ENCODE peak calls at places on chromosomes 6 and 20, in seven cellular contexts. One of them, this sample, is unnamed.
A peak's percentile ranks its signal among the peaks of the same experiment; 100 is the strongest.

GRCh38 chr6:142680308-142680707 is 264.7 kb downstream of the HIVEP2 start:
- DNase-seq in CD8-positive, alpha-beta memory T cell: no peak
- DNase-seq in germinal center: no peak
- DNase-seq in stomach: no peak
- DNase-seq in memory B cell: no peak
- DNase-seq in G401: no peak
- DNase-seq in posterior cingulate gyrus: no peak
- DNase-seq in this sample: no peak

GRCh38 chr6:10759312-10759839 is 11.8 kb downstream of the TMEM14B start:
- DNase-seq in CD8-positive, alpha-beta memory T cell: no peak
- DNase-seq in germinal center: peak; percentile 19
- DNase-seq in stomach: no peak
- DNase-seq in memory B cell: no peak
- DNase-seq in G401: peak; percentile 55
- DNase-seq in posterior cingulate gyrus: no peak
- DNase-seq in this sample: peak; percentile 67

GRCh38 chr6:35643162-35643535 is 45.6 kb downstream of the FKBP5 start:
- DNase-seq in CD8-positive, alpha-beta memory T cell: no peak
- DNase-seq in germinal center: no peak
- DNase-seq in stomach: no peak
- DNase-seq in memory B cell: no peak
- DNase-seq in G401: no peak
- DNase-seq in posterior cingulate gyrus: no peak
- DNase-seq in this sample: no peak

GRCh38 chr6:42629845-42630244 is 66.0 kb downstream of the UBR2 start:
- DNase-seq in CD8-positive, alpha-beta memory T cell: no peak
- DNase-seq in germinal center: no peak
- DNase-seq in stomach: no peak
- DNase-seq in memory B cell: no peak
- DNase-seq in G401: no peak
- DNase-seq in posterior cingulate gyrus: no peak
- DNase-seq in this sample: no peak

GRCh38 chr6:12232339-12232738 is 57.8 kb upstream of the EDN1 start:
- DNase-seq in CD8-positive, alpha-beta memory T cell: no peak
- DNase-seq in germinal center: no peak
- DNase-seq in stomach: no peak
- DNase-seq in memory B cell: no peak
- DNase-seq in G401: no peak
- DNase-seq in posterior cingulate gyrus: no peak
- DNase-seq in this sample: peak; percentile 61

GRCh38 chr6:154410619-154411044 is 54.0 kb upstream of the IPCEF1 start:
- DNase-seq in CD8-positive, alpha-beta memory T cell: no peak
- DNase-seq in germinal center: no peak
- DNase-seq in stomach: no peak
- DNase-seq in memory B cell: no peak
- DNase-seq in G401: no peak
- DNase-seq in posterior cingulate gyrus: no peak
- DNase-seq in this sample: peak; percentile 96

GRCh38 chr20:19827818-19828217 is 69.8 kb downstream of the RIN2 start:
- DNase-seq in CD8-positive, alpha-beta memory T cell: no peak
- DNase-seq in germinal center: peak; percentile 72
- DNase-seq in stomach: no peak
- DNase-seq in memory B cell: no peak
- DNase-seq in G401: no peak
- DNase-seq in posterior cingulate gyrus: no peak
- DNase-seq in this sample: no peak

GRCh38 chr6:1575213-1576041 is 34.3 kb upstream of the FOXC1 start:
- DNase-seq in CD8-positive, alpha-beta memory T cell: no peak
- DNase-seq in germinal center: no peak
- DNase-seq in stomach: no peak
- DNase-seq in memory B cell: no peak
- DNase-seq in G401: peak; percentile 65
- DNase-seq in posterior cingulate gyrus: no peak
- DNase-seq in this sample: no peak

GRCh38 chr6:82362868-82363267 is 749 bp upstream of the TPBG start:
- DNase-seq in CD8-positive, alpha-beta memory T cell: no peak
- DNase-seq in germinal center: no peak
- DNase-seq in stomach: no peak
- DNase-seq in memory B cell: no peak
- DNase-seq in G401: no peak
- DNase-seq in posterior cingulate gyrus: no peak
- DNase-seq in this sample: peak; percentile 91

GRCh38 chr6:16806363-16806762 is 45.1 kb upstream of the ATXN1 start:
- DNase-seq in CD8-positive, alpha-beta memory T cell: no peak
- DNase-seq in germinal center: no peak
- DNase-seq in stomach: no peak
- DNase-seq in memory B cell: no peak
- DNase-seq in G401: no peak
- DNase-seq in posterior cingulate gyrus: no peak
- DNase-seq in this sample: no peak

GRCh38 chr6:95286874-95287273 is 290.5 kb upstream of the MANEA start:
- DNase-seq in CD8-positive, alpha-beta memory T cell: no peak
- DNase-seq in germinal center: no peak
- DNase-seq in stomach: no peak
- DNase-seq in memory B cell: no peak
- DNase-seq in G401: no peak
- DNase-seq in posterior cingulate gyrus: no peak
- DNase-seq in this sample: no peak

GRCh38 chr6:79079425-79080130 is 1.5 kb upstream of the PHIP start:
- DNase-seq in CD8-positive, alpha-beta memory T cell: no peak
- DNase-seq in germinal center: no peak
- DNase-seq in stomach: no peak
- DNase-seq in memory B cell: no peak
- DNase-seq in G401: peak; percentile 70
- DNase-seq in posterior cingulate gyrus: no peak
- DNase-seq in this sample: no peak

GRCh38 chr6:143060806-143061596 is at the start of gene AIG1:
- DNase-seq in CD8-positive, alpha-beta memory T cell: peak; percentile 54
- DNase-seq in germinal center: peak; percentile 35
- DNase-seq in stomach: no peak
- DNase-seq in memory B cell: peak; percentile 63
- DNase-seq in G401: peak; percentile 75
- DNase-seq in posterior cingulate gyrus: peak; percentile 38
- DNase-seq in this sample: no peak

GRCh38 chr6:26537160-26537845 is 863 bp upstream of the HMGN4 start:
- DNase-seq in CD8-positive, alpha-beta memory T cell: peak; percentile 82
- DNase-seq in germinal center: peak; percentile 75
- DNase-seq in stomach: peak; percentile 89
- DNase-seq in memory B cell: peak; percentile 89
- DNase-seq in G401: peak; percentile 96
- DNase-seq in posterior cingulate gyrus: peak; percentile 76
- DNase-seq in this sample: peak; percentile 81

GRCh38 chr20:50039706-50040431 is 57.1 kb downstream of the SNAI1 start:
- DNase-seq in CD8-positive, alpha-beta memory T cell: no peak
- DNase-seq in germinal center: no peak
- DNase-seq in stomach: no peak
- DNase-seq in memory B cell: no peak
- DNase-seq in G401: no peak
- DNase-seq in posterior cingulate gyrus: no peak
- DNase-seq in this sample: no peak

GRCh38 chr6:170449835-170450753 is 103.0 kb downstream of the PSMB1 start:
- DNase-seq in CD8-positive, alpha-beta memory T cell: no peak
- DNase-seq in germinal center: no peak
- DNase-seq in stomach: no peak
- DNase-seq in memory B cell: no peak
- DNase-seq in G401: no peak
- DNase-seq in posterior cingulate gyrus: no peak
- DNase-seq in this sample: no peak

GRCh38 chr6:112037783-112038216 is 16.1 kb upstream of the CCN6 start:
- DNase-seq in CD8-positive, alpha-beta memory T cell: no peak
- DNase-seq in germinal center: no peak
- DNase-seq in stomach: peak; percentile 28
- DNase-seq in memory B cell: no peak
- DNase-seq in G401: no peak
- DNase-seq in posterior cingulate gyrus: peak; percentile 27
- DNase-seq in this sample: peak; percentile 92

GRCh38 chr6:119148825-119149525 is 70.5 kb upstream of the FAM184A start:
- DNase-seq in CD8-positive, alpha-beta memory T cell: no peak
- DNase-seq in germinal center: no peak
- DNase-seq in stomach: no peak
- DNase-seq in memory B cell: no peak
- DNase-seq in G401: no peak
- DNase-seq in posterior cingulate gyrus: no peak
- DNase-seq in this sample: no peak

GRCh38 chr6:156189714-156190113 is 587.5 kb upstream of the ARID1B start:
- DNase-seq in CD8-positive, alpha-beta memory T cell: no peak
- DNase-seq in germinal center: no peak
- DNase-seq in stomach: no peak
- DNase-seq in memory B cell: no peak
- DNase-seq in G401: no peak
- DNase-seq in posterior cingulate gyrus: no peak
- DNase-seq in this sample: no peak

GRCh38 chr6:42564496-42564890 is 664 bp downstream of the UBR2 start:
- DNase-seq in CD8-positive, alpha-beta memory T cell: no peak
- DNase-seq in germinal center: no peak
- DNase-seq in stomach: peak; percentile 55
- DNase-seq in memory B cell: no peak
- DNase-seq in G401: no peak
- DNase-seq in posterior cingulate gyrus: no peak
- DNase-seq in this sample: no peak

GRCh38 chr20:24804481-24805206 is 144.4 kb upstream of the CST7 start:
- DNase-seq in CD8-positive, alpha-beta memory T cell: no peak
- DNase-seq in germinal center: no peak
- DNase-seq in stomach: no peak
- DNase-seq in memory B cell: no peak
- DNase-seq in G401: no peak
- DNase-seq in posterior cingulate gyrus: no peak
- DNase-seq in this sample: no peak

GRCh38 chr20:44720617-44720993 is 5.4 kb downstream of the CCN5 start:
- DNase-seq in CD8-positive, alpha-beta memory T cell: no peak
- DNase-seq in germinal center: no peak
- DNase-seq in stomach: no peak
- DNase-seq in memory B cell: no peak
- DNase-seq in G401: peak; percentile 50
- DNase-seq in posterior cingulate gyrus: no peak
- DNase-seq in this sample: no peak

GRCh38 chr20:44650777-44651493 is 564 bp downstream of the ADA start:
- DNase-seq in CD8-positive, alpha-beta memory T cell: peak; percentile 22
- DNase-seq in germinal center: no peak
- DNase-seq in stomach: no peak
- DNase-seq in memory B cell: no peak
- DNase-seq in G401: no peak
- DNase-seq in posterior cingulate gyrus: no peak
- DNase-seq in this sample: no peak

GRCh38 chr6:49332781-49333180 is 130.3 kb downstream of the MMUT start:
- DNase-seq in CD8-positive, alpha-beta memory T cell: no peak
- DNase-seq in germinal center: no peak
- DNase-seq in stomach: no peak
- DNase-seq in memory B cell: no peak
- DNase-seq in G401: no peak
- DNase-seq in posterior cingulate gyrus: no peak
- DNase-seq in this sample: no peak

GRCh38 chr6:168319279-168320051 is at the start of gene DACT2:
- DNase-seq in CD8-positive, alpha-beta memory T cell: no peak
- DNase-seq in germinal center: no peak
- DNase-seq in stomach: no peak
- DNase-seq in memory B cell: no peak
- DNase-seq in G401: no peak
- DNase-seq in posterior cingulate gyrus: no peak
- DNase-seq in this sample: no peak

GRCh38 chr20:32589256-32589655 is 4.1 kb upstream of the NOL4L start:
- DNase-seq in CD8-positive, alpha-beta memory T cell: no peak
- DNase-seq in germinal center: no peak
- DNase-seq in stomach: no peak
- DNase-seq in memory B cell: no peak
- DNase-seq in G401: no peak
- DNase-seq in posterior cingulate gyrus: no peak
- DNase-seq in this sample: no peak

GRCh38 chr6:163780993-163781392 is 366.5 kb downstream of the QKI start:
- DNase-seq in CD8-positive, alpha-beta memory T cell: no peak
- DNase-seq in germinal center: no peak
- DNase-seq in stomach: no peak
- DNase-seq in memory B cell: no peak
- DNase-seq in G401: no peak
- DNase-seq in posterior cingulate gyrus: no peak
- DNase-seq in this sample: no peak

GRCh38 chr6:88662163-88662580 is 301.2 kb downstream of the RNGTT start:
- DNase-seq in CD8-positive, alpha-beta memory T cell: no peak
- DNase-seq in germinal center: no peak
- DNase-seq in stomach: peak; percentile 36
- DNase-seq in memory B cell: no peak
- DNase-seq in G401: no peak
- DNase-seq in posterior cingulate gyrus: no peak
- DNase-seq in this sample: no peak

GRCh38 chr20:64065973-64066341 is 3.0 kb downstream of the TCEA2 start:
- DNase-seq in CD8-positive, alpha-beta memory T cell: peak; percentile 24
- DNase-seq in germinal center: no peak
- DNase-seq in stomach: no peak
- DNase-seq in memory B cell: peak; percentile 64
- DNase-seq in G401: no peak
- DNase-seq in posterior cingulate gyrus: no peak
- DNase-seq in this sample: peak; percentile 37

GRCh38 chr6:167153523-167153959 is 4.2 kb downstream of the GPR31 start:
- DNase-seq in CD8-positive, alpha-beta memory T cell: no peak
- DNase-seq in germinal center: peak; percentile 53
- DNase-seq in stomach: no peak
- DNase-seq in memory B cell: peak; percentile 70
- DNase-seq in G401: no peak
- DNase-seq in posterior cingulate gyrus: no peak
- DNase-seq in this sample: no peak

GRCh38 chr6:153312633-153313032 is 181.6 kb upstream of the RGS17 start:
- DNase-seq in CD8-positive, alpha-beta memory T cell: peak; percentile 6
- DNase-seq in germinal center: peak; percentile 5
- DNase-seq in stomach: peak; percentile 67
- DNase-seq in memory B cell: no peak
- DNase-seq in G401: peak; percentile 29
- DNase-seq in posterior cingulate gyrus: no peak
- DNase-seq in this sample: peak; percentile 2

GRCh38 chr20:23585808-23586734 is 17.8 kb upstream of the CST9L start:
- DNase-seq in CD8-positive, alpha-beta memory T cell: no peak
- DNase-seq in germinal center: no peak
- DNase-seq in stomach: no peak
- DNase-seq in memory B cell: no peak
- DNase-seq in G401: no peak
- DNase-seq in posterior cingulate gyrus: no peak
- DNase-seq in this sample: no peak

GRCh38 chr6:158653577-158654354 is 3.9 kb downstream of the SYTL3 start:
- DNase-seq in CD8-positive, alpha-beta memory T cell: peak; percentile 78
- DNase-seq in germinal center: no peak
- DNase-seq in stomach: peak; percentile 61
- DNase-seq in memory B cell: peak; percentile 43
- DNase-seq in G401: no peak
- DNase-seq in posterior cingulate gyrus: no peak
- DNase-seq in this sample: no peak

GRCh38 chr6:131946992-131947955 is 3.9 kb downstream of the CCN2 start:
- DNase-seq in CD8-positive, alpha-beta memory T cell: no peak
- DNase-seq in germinal center: no peak
- DNase-seq in stomach: no peak
- DNase-seq in memory B cell: no peak
- DNase-seq in G401: no peak
- DNase-seq in posterior cingulate gyrus: no peak
- DNase-seq in this sample: peak; percentile 63

GRCh38 chr6:125714431-125715090 is 34.9 kb upstream of the HEY2 start:
- DNase-seq in CD8-positive, alpha-beta memory T cell: no peak
- DNase-seq in germinal center: no peak
- DNase-seq in stomach: no peak
- DNase-seq in memory B cell: no peak
- DNase-seq in G401: no peak
- DNase-seq in posterior cingulate gyrus: no peak
- DNase-seq in this sample: no peak

GRCh38 chr6:24522090-24522820 is 27.5 kb downstream of the ALDH5A1 start:
- DNase-seq in CD8-positive, alpha-beta memory T cell: no peak
- DNase-seq in germinal center: peak; percentile 69
- DNase-seq in stomach: no peak
- DNase-seq in memory B cell: peak; percentile 59
- DNase-seq in G401: no peak
- DNase-seq in posterior cingulate gyrus: no peak
- DNase-seq in this sample: no peak

GRCh38 chr20:51258582-51259175 is 235.8 kb upstream of the KCNG1 start:
- DNase-seq in CD8-positive, alpha-beta memory T cell: no peak
- DNase-seq in germinal center: no peak
- DNase-seq in stomach: no peak
- DNase-seq in memory B cell: no peak
- DNase-seq in G401: no peak
- DNase-seq in posterior cingulate gyrus: no peak
- DNase-seq in this sample: no peak

GRCh38 chr20:905396-905961 is 10.7 kb downstream of the ANGPT4 start:
- DNase-seq in CD8-positive, alpha-beta memory T cell: no peak
- DNase-seq in germinal center: no peak
- DNase-seq in stomach: no peak
- DNase-seq in memory B cell: no peak
- DNase-seq in G401: no peak
- DNase-seq in posterior cingulate gyrus: no peak
- DNase-seq in this sample: no peak